ENCODE peak calls at places on chromosomes 16 and 17, in seven cellular contexts. P is lower leg skin, O is RWPE2, W is A549, B is astrocyte of the spinal cord, G is heart left ventricle, M is ovary. A is an unnamed sample.

GRCh38 chr17:78607061-78607460 is 29.9 kb upstream of the DNAH17 start:
- DNase-seq in P (no peak), O (no peak), W (no peak), B (no peak), G (peak), M (no peak), A (no peak)

GRCh38 chr16:29665294-29666077 is 2.4 kb downstream of the SPN start:
- DNase-seq in P (no peak), O (no peak), W (no peak), B (no peak), G (no peak), M (no peak), A (no peak)

GRCh38 chr17:78364436-78365281 is 4.8 kb upstream of the SOCS3 start:
- DNase-seq in P (no peak), O (no peak), W (no peak), B (peak), G (no peak), M (no peak), A (no peak)

GRCh38 chr17:19370493-19370960 is 7.8 kb upstream of the MAPK7 start:
- DNase-seq in P (peak), O (peak), W (no peak), B (no peak), G (peak), M (no peak), A (no peak)

GRCh38 chr16:4852221-4852872 is 5.1 kb downstream of the UBN1 start:
- DNase-seq in P (peak), O (no peak), W (peak), B (peak), G (no peak), M (no peak), A (no peak)

GRCh38 chr17:30113213-30113612 is 3.4 kb upstream of the NSRP1 start:
- DNase-seq in P (no peak), O (no peak), W (no peak), B (peak), G (no peak), M (no peak), A (no peak)

GRCh38 chr16:62543516-62543915 is 507.3 kb upstream of the CDH8 start:
- DNase-seq in P (no peak), O (no peak), W (no peak), B (no peak), G (no peak), M (no peak), A (no peak)

GRCh38 chr17:7263071-7263800 is 958 bp upstream of the CLDN7 start:
- DNase-seq in P (no peak), O (no peak), W (no peak), B (no peak), G (no peak), M (no peak), A (no peak)

GRCh38 chr16:287981-288920 is 5.3 kb downstream of the PDIA2 start:
- DNase-seq in P (no peak), O (no peak), W (no peak), B (no peak), G (no peak), M (no peak), A (no peak)

GRCh38 chr17:8264320-8264719 is 15.2 kb downstream of the PFAS start:
- DNase-seq in P (no peak), O (no peak), W (no peak), B (no peak), G (no peak), M (no peak), A (no peak)

GRCh38 chr16:76176616-76177015 is 100.6 kb upstream of the CNTNAP4 start:
- DNase-seq in P (no peak), O (no peak), W (no peak), B (no peak), G (no peak), M (no peak), A (no peak)

GRCh38 chr16:4826980-4827379 is 20.1 kb downstream of the GLYR1 start:
- DNase-seq in P (no peak), O (no peak), W (no peak), B (no peak), G (no peak), M (no peak), A (no peak)

GRCh38 chr16:15647615-15648014 is 2.4 kb upstream of the NDE1 start:
- DNase-seq in P (no peak), O (no peak), W (no peak), B (no peak), G (no peak), M (no peak), A (no peak)

GRCh38 chr17:73027130-73027741 is 65.3 kb downstream of the SLC39A11 start:
- DNase-seq in P (no peak), O (no peak), W (no peak), B (peak), G (no peak), M (no peak), A (no peak)

GRCh38 chr17:49548051-49548505 is 27.6 kb upstream of the NXPH3 start:
- DNase-seq in P (peak), O (no peak), W (no peak), B (no peak), G (no peak), M (no peak), A (no peak)

GRCh38 chr17:50108556-50108955 is 13.4 kb downstream of the PDK2 start:
- DNase-seq in P (no peak), O (no peak), W (no peak), B (no peak), G (peak), M (no peak), A (no peak)

GRCh38 chr17:3950584-3950983 is 13.7 kb downstream of the ATP2A3 start:
- DNase-seq in P (no peak), O (no peak), W (no peak), B (no peak), G (no peak), M (no peak), A (no peak)

GRCh38 chr17:64095144-64095882 is 34.6 kb downstream of the ERN1 start:
- DNase-seq in P (no peak), O (no peak), W (no peak), B (no peak), G (no peak), M (no peak), A (no peak)

GRCh38 chr16:12440233-12440530 is 363.5 kb downstream of the CPPED1 start:
- DNase-seq in P (no peak), O (no peak), W (no peak), B (no peak), G (no peak), M (no peak), A (no peak)

GRCh38 chr16:59259074-59259963 is 525.2 kb upstream of the GOT2 start:
- DNase-seq in P (no peak), O (no peak), W (no peak), B (peak), G (no peak), M (no peak), A (peak)

GRCh38 chr17:30443721-30444120 is 33.5 kb upstream of the GOSR1 start:
- DNase-seq in P (no peak), O (no peak), W (no peak), B (no peak), G (no peak), M (no peak), A (no peak)

GRCh38 chr16:49312389-49312990 is 30.9 kb upstream of the CBLN1 start:
- DNase-seq in P (no peak), O (no peak), W (no peak), B (no peak), G (no peak), M (no peak), A (no peak)

GRCh38 chr16:67170948-67171649 is 761 bp downstream of the NOL3 start:
- DNase-seq in P (no peak), O (no peak), W (peak), B (no peak), G (no peak), M (peak), A (no peak)

GRCh38 chr16:12087901-12088364 is 111.4 kb downstream of the SNX29 start:
- DNase-seq in P (peak), O (peak), W (no peak), B (no peak), G (no peak), M (peak), A (no peak)

GRCh38 chr16:678209-678857 is 1.9 kb upstream of the STUB1 start:
- DNase-seq in P (no peak), O (no peak), W (no peak), B (no peak), G (no peak), M (peak), A (no peak)

GRCh38 chr16:84692451-84692850 is 7.3 kb upstream of the USP10 start:
- DNase-seq in P (no peak), O (no peak), W (no peak), B (no peak), G (no peak), M (no peak), A (no peak)

GRCh38 chr16:49992825-49993224 is 32.2 kb upstream of the CNEP1R1 start:
- DNase-seq in P (no peak), O (no peak), W (no peak), B (no peak), G (no peak), M (no peak), A (no peak)

GRCh38 chr16:2008009-2008526 is 1.6 kb downstream of the ZNF598 start:
- DNase-seq in P (peak), O (peak), W (no peak), B (peak), G (no peak), M (peak), A (no peak)

GRCh38 chr16:73268311-73268997 is 220.5 kb upstream of the ZFHX3 start:
- DNase-seq in P (no peak), O (no peak), W (peak), B (no peak), G (no peak), M (no peak), A (no peak)

GRCh38 chr17:8154608-8155152 is 2.5 kb upstream of the PER1 start:
- DNase-seq in P (no peak), O (no peak), W (no peak), B (no peak), G (no peak), M (no peak), A (no peak)

GRCh38 chr16:1470543-1471251 is 4.1 kb downstream of the CLCN7 start:
- DNase-seq in P (no peak), O (peak), W (no peak), B (no peak), G (peak), M (no peak), A (no peak)

GRCh38 chr17:62678214-62678919 is 50.9 kb downstream of the MRC2 start:
- DNase-seq in P (no peak), O (peak), W (no peak), B (no peak), G (peak), M (no peak), A (no peak)

GRCh38 chr17:42548070-42548837 is 4.5 kb upstream of the HSD17B1 start:
- DNase-seq in P (no peak), O (peak), W (peak), B (peak), G (peak), M (peak), A (no peak)
- H3K4me3 ChIP-seq in P (no peak), O (peak), W (peak), B (peak), G (peak), M (peak), A (no peak)

DNA sequence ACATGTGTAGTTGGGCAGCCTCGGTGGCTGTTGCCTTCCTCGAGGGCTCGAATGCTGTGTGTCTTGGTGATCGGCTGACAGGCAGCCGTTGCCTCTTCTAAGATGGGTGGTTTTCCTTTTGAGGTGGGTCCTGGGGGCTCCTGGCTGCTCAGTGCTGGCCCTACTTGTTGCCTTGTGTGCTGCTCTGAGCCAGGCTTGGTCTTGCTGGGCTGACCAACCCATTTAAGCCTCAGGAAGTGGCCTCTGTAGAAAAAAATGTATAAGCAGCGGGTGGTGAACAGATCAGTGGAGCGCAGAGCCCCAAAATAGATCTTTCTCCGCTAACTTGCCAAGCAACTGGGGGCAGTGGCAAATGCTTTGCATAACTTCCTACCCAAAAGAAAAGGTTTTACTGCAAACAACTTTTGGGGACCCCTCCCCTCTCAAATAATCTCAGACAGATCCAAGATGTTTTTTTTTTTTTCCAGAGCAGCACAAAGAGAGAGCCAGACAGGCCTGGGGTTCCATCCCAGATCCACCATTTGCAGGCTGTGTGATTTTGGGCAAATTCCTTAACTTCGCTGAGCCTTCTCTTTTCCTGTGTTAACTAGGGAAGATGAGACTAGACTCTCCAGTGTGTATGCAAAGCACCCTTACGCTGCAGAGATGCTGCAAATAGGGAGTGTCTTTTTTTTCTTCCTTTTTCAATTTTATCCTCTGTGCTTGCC is 42.5 kb downstream of the PLCG2 start:
- DNase-seq in P (no peak), O (no peak), W (no peak), B (peak), G (no peak), M (no peak), A (no peak)
- H3K4me3 ChIP-seq in P (no peak), O (no peak), W (no peak), B (no peak), G (no peak), M (no peak), A (no peak)

DNA sequence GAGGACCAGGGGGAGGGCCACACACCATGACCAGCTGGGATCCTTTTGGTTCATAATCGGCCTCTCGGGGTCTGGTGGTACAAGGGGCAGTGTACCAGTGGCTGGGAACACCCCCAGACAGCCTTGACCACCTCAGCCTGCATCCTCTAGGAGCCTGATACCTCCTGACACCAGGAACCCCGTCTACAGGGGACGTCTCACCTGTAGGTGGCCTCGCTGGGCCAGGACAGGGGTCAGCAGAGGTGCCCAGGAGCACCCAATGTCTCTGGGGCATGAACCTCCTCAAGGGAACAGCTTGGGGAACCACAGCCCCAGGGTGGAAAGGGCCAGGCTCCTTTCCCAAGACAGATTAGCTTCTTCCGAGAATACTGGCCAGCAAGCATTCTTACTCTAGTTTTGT is 2.5 kb upstream of the METRNL start:
- DNase-seq in P (no peak), O (no peak), W (no peak), B (no peak), G (no peak), M (no peak), A (no peak)
- H3K4me3 ChIP-seq in P (no peak), O (no peak), W (no peak), B (no peak), G (no peak), M (no peak), A (no peak)

DNA sequence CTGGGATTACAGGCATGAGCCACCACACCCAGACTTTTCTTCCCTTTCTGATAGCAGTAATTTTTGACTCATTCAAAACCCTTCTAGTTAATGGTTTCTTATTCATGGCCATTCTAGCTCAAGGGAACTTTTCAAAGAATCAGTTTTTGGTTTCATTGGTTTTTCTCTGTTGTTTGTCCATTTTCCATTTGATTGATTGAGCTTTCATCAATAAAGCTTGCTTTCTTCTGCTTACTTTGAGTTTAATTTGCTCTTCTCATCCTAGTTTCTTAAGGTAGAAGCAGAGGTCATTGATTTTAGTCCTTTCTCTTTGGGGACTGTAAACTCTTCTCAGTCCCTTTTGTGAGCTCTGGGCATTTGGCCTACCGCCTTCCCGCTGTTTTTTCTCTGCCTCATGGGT is 82.0 kb upstream of the CHMP6 start:
- DNase-seq in P (no peak), O (no peak), W (no peak), B (no peak), G (no peak), M (no peak), A (no peak)
- H3K4me3 ChIP-seq in P (no peak), O (no peak), W (no peak), B (no peak), G (no peak), M (no peak), A (no peak)